ENCODE peak calls at places on chromosomes 1 and 21, in nine cellular contexts. R, F, B, M, V, N, G, H and I are unnamed samples.

GRCh38 chr21:44943005-44943685 is 3.3 kb downstream of the SLX9 start:
- ATAC-seq in R (no peak), F (no peak), B (no peak), M (no peak), V (no peak), N (no peak), G (no peak), H (no peak), I (no peak)

GRCh38 chr1:2112280-2112701 is 62.1 kb downstream of the PRKCZ start:
- ATAC-seq in R (no peak), F (no peak), B (no peak), M (no peak), V (no peak), N (no peak), G (no peak), H (no peak), I (no peak)

GRCh38 chr1:14539309-14539708 is 59.2 kb upstream of the KAZN start:
- ATAC-seq in R (no peak), F (no peak), B (no peak), M (no peak), V (no peak), N (no peak), G (no peak), H (no peak), I (no peak)

GRCh38 chr1:100528861-100529260 is 9.1 kb upstream of the GPR88 start:
- ATAC-seq in R (no peak), F (no peak), B (no peak), M (no peak), V (no peak), N (no peak), G (peak), H (no peak), I (no peak)

GRCh38 chr21:16330340-16331319 is 600.8 kb downstream of the USP25 start:
- ATAC-seq in R (peak), F (peak), B (no peak), M (peak), V (peak), N (peak), G (peak), H (peak), I (peak)

GRCh38 chr1:186183219-186183618 is 191.8 kb downstream of the TPR start:
- ATAC-seq in R (peak), F (peak), B (no peak), M (peak), V (no peak), N (peak), G (no peak), H (no peak), I (peak)

GRCh38 chr21:45767071-45768006 is 123.8 kb downstream of the PCBP3 start:
- ATAC-seq in R (peak), F (peak), B (peak), M (peak), V (no peak), N (peak), G (peak), H (peak), I (no peak)

GRCh38 chr1:7475691-7476090 is 295.4 kb upstream of the VAMP3 start:
- ATAC-seq in R (no peak), F (no peak), B (no peak), M (no peak), V (no peak), N (no peak), G (no peak), H (no peak), I (no peak)

GRCh38 chr1:113782451-113782850 is 23.2 kb upstream of the PHTF1 start:
- ATAC-seq in R (no peak), F (no peak), B (no peak), M (no peak), V (no peak), N (no peak), G (no peak), H (no peak), I (no peak)

GRCh38 chr1:162059721-162060120 is 9.8 kb upstream of the NOS1AP start:
- ATAC-seq in R (no peak), F (no peak), B (no peak), M (no peak), V (no peak), N (no peak), G (no peak), H (no peak), I (no peak)

GRCh38 chr1:77951328-77951727 is 27.5 kb downstream of the FUBP1 start:
- ATAC-seq in R (no peak), F (no peak), B (no peak), M (no peak), V (no peak), N (no peak), G (no peak), H (no peak), I (no peak)

GRCh38 chr1:158045639-158046038 is 52.2 kb downstream of the KIRREL1 start:
- ATAC-seq in R (no peak), F (no peak), B (no peak), M (no peak), V (no peak), N (no peak), G (peak), H (peak), I (peak)

GRCh38 chr1:89622895-89623294 is 10.0 kb upstream of the LRRC8C start:
- ATAC-seq in R (no peak), F (no peak), B (peak), M (no peak), V (peak), N (no peak), G (no peak), H (no peak), I (no peak)

GRCh38 chr1:107442545-107442944 is 301.7 kb downstream of the NTNG1 start:
- ATAC-seq in R (no peak), F (no peak), B (no peak), M (no peak), V (no peak), N (no peak), G (no peak), H (no peak), I (no peak)

GRCh38 chr1:116754203-116754977 is at the start of gene CD2:
- ATAC-seq in R (peak), F (peak), B (peak), M (peak), V (peak), N (peak), G (no peak), H (no peak), I (no peak)

GRCh38 chr1:198171667-198172294 is 15.0 kb downstream of the NEK7 start:
- ATAC-seq in R (no peak), F (no peak), B (no peak), M (no peak), V (no peak), N (no peak), G (no peak), H (no peak), I (no peak)

GRCh38 chr1:60329636-60330035 is 256.1 kb upstream of the C1orf87 start:
- ATAC-seq in R (no peak), F (no peak), B (no peak), M (no peak), V (no peak), N (no peak), G (no peak), H (no peak), I (no peak)

GRCh38 chr1:205275133-205275532 is 46.4 kb downstream of the NUAK2 start:
- ATAC-seq in R (no peak), F (no peak), B (peak), M (no peak), V (peak), N (no peak), G (no peak), H (no peak), I (no peak)

GRCh38 chr1:1629430-1630190 is 2.4 kb upstream of the MMP23B start:
- ATAC-seq in R (peak), F (peak), B (peak), M (peak), V (peak), N (peak), G (no peak), H (peak), I (no peak)

GRCh38 chr1:7770620-7770938 is 517 bp upstream of the VAMP3 start:
- ATAC-seq in R (peak), F (peak), B (peak), M (peak), V (peak), N (no peak), G (peak), H (no peak), I (peak)

GRCh38 chr1:155962599-155963211 is 15.6 kb downstream of the ARHGEF2 start:
- ATAC-seq in R (no peak), F (no peak), B (no peak), M (no peak), V (no peak), N (no peak), G (no peak), H (no peak), I (no peak)

GRCh38 chr1:30446508-30446907 is 276.9 kb downstream of the MATN1 start:
- ATAC-seq in R (no peak), F (no peak), B (no peak), M (no peak), V (no peak), N (no peak), G (no peak), H (no peak), I (no peak)

GRCh38 chr1:55478742-55479141 is 263.6 kb upstream of the USP24 start:
- ATAC-seq in R (no peak), F (no peak), B (no peak), M (no peak), V (no peak), N (no peak), G (no peak), H (no peak), I (no peak)

GRCh38 chr1:43238991-43239469 is 30.8 kb upstream of the TMEM125 start:
- ATAC-seq in R (no peak), F (no peak), B (no peak), M (no peak), V (no peak), N (no peak), G (no peak), H (no peak), I (no peak)

GRCh38 chr1:61139324-61140055 is 57.1 kb downstream of the NFIA start:
- ATAC-seq in R (no peak), F (no peak), B (no peak), M (no peak), V (no peak), N (no peak), G (peak), H (peak), I (peak)

GRCh38 chr1:172661107-172661506 is 2.2 kb downstream of the FASLG start:
- ATAC-seq in R (no peak), F (no peak), B (no peak), M (no peak), V (no peak), N (no peak), G (no peak), H (no peak), I (no peak)

GRCh38 chr1:154911691-154912550 is 24.6 kb downstream of the PMVK start:
- ATAC-seq in R (no peak), F (no peak), B (no peak), M (no peak), V (no peak), N (no peak), G (no peak), H (no peak), I (no peak)

GRCh38 chr21:29181799-29182470 is 51.5 kb downstream of the MAP3K7CL start:
- ATAC-seq in R (no peak), F (no peak), B (no peak), M (peak), V (no peak), N (peak), G (peak), H (no peak), I (peak)

GRCh38 chr1:154478013-154478412 is 24.0 kb upstream of the TDRD10 start:
- ATAC-seq in R (no peak), F (no peak), B (no peak), M (no peak), V (no peak), N (no peak), G (no peak), H (no peak), I (no peak)

GRCh38 chr1:177932123-177932522 is 37.7 kb downstream of the SEC16B start:
- ATAC-seq in R (no peak), F (no peak), B (no peak), M (no peak), V (no peak), N (no peak), G (no peak), H (no peak), I (no peak)

GRCh38 chr1:998905-999796 is 746 bp downstream of the HES4 start:
- ATAC-seq in R (peak), F (peak), B (peak), M (peak), V (peak), N (peak), G (no peak), H (peak), I (no peak)

GRCh38 chr1:228552596-228553176 is 65.5 kb downstream of the RNF187 start:
- ATAC-seq in R (no peak), F (no peak), B (no peak), M (no peak), V (no peak), N (no peak), G (no peak), H (no peak), I (no peak)

GRCh38 chr1:87986154-87986914 is 657.7 kb downstream of the LMO4 start:
- ATAC-seq in R (no peak), F (no peak), B (no peak), M (no peak), V (no peak), N (no peak), G (no peak), H (no peak), I (no peak)

GRCh38 chr1:186983327-186983726 is 154.6 kb downstream of the PLA2G4A start:
- ATAC-seq in R (no peak), F (no peak), B (no peak), M (no peak), V (no peak), N (no peak), G (peak), H (no peak), I (peak)

GRCh38 chr1:48071513-48071912 is 74.3 kb upstream of the TRABD2B start:
- ATAC-seq in R (no peak), F (no peak), B (no peak), M (no peak), V (no peak), N (no peak), G (no peak), H (no peak), I (no peak)

GRCh38 chr1:169584483-169585144 is 1.7 kb downstream of the F5 start:
- ATAC-seq in R (no peak), F (peak), B (no peak), M (peak), V (no peak), N (peak), G (no peak), H (no peak), I (no peak)

GRCh38 chr1:192459467-192459866 is 116.1 kb upstream of the RGS1 start:
- ATAC-seq in R (no peak), F (no peak), B (no peak), M (no peak), V (no peak), N (no peak), G (no peak), H (no peak), I (no peak)

GRCh38 chr1:67382292-67382691 is 47.9 kb downstream of the SERBP1 start:
- ATAC-seq in R (no peak), F (no peak), B (no peak), M (no peak), V (no peak), N (no peak), G (no peak), H (no peak), I (peak)

GRCh38 chr1:154983776-154984466 is 777 bp downstream of the FLAD1 start:
- ATAC-seq in R (no peak), F (no peak), B (no peak), M (no peak), V (no peak), N (no peak), G (no peak), H (peak), I (no peak)

GRCh38 chr1:178354816-178355215 is 141.9 kb downstream of the CLEC20A start:
- ATAC-seq in R (no peak), F (no peak), B (no peak), M (no peak), V (no peak), N (no peak), G (no peak), H (no peak), I (no peak)